ENCODE peak calls at places on chromosomes 12 and 14, in six cellular contexts. I is stomach, S is AG04450, J is Peyer's patch, D is omental fat pad, L is heart left ventricle. W is an unnamed sample.

GRCh38 chr14:74852922-74853530 is 22.9 kb downstream of the PROX2 start:
- DNase-seq in I (no peak), S (peak), J (peak), D (no peak), L (no peak), W (peak)

GRCh38 chr14:55794655-55795583 is 214.9 kb downstream of the KTN1 start:
- DNase-seq in I (no peak), S (no peak), J (no peak), D (no peak), L (no peak), W (no peak)

GRCh38 chr14:21071225-21072041 is 1.3 kb downstream of the ARHGEF40 start:
- DNase-seq in I (peak), S (peak), J (peak), D (no peak), L (peak), W (peak)

GRCh38 chr12:45244561-45245348 is 28.9 kb downstream of the ANO6 start:
- DNase-seq in I (no peak), S (no peak), J (no peak), D (no peak), L (no peak), W (no peak)

GRCh38 chr14:60640859-60641721 is 8.2 kb downstream of the SIX1 start:
- DNase-seq in I (no peak), S (no peak), J (no peak), D (no peak), L (no peak), W (no peak)

GRCh38 chr14:60396718-60397343 is 89.0 kb downstream of the C14orf39 start:
- DNase-seq in I (no peak), S (no peak), J (no peak), D (no peak), L (no peak), W (peak)

GRCh38 chr14:23725528-23725927 is 89.4 kb downstream of the DHRS2 start:
- DNase-seq in I (no peak), S (no peak), J (no peak), D (no peak), L (no peak), W (no peak)

GRCh38 chr12:97713972-97714588 is 251.5 kb downstream of the RMST start:
- DNase-seq in I (no peak), S (no peak), J (no peak), D (no peak), L (no peak), W (no peak)

GRCh38 chr12:232731-233614 is 19.0 kb upstream of the SLC6A12 start:
- DNase-seq in I (peak), S (no peak), J (peak), D (no peak), L (no peak), W (no peak)

GRCh38 chr12:116594325-116595038 is 35.3 kb downstream of the MAP1LC3B2 start:
- DNase-seq in I (no peak), S (no peak), J (peak), D (no peak), L (peak), W (no peak)

GRCh38 chr12:98439471-98440164 is 75.8 kb upstream of the TMPO start:
- DNase-seq in I (no peak), S (no peak), J (no peak), D (no peak), L (peak), W (no peak)

GRCh38 chr12:49872781-49873181 is 29.9 kb upstream of the BCDIN3D start:
- DNase-seq in I (no peak), S (peak), J (no peak), D (no peak), L (no peak), W (no peak)

GRCh38 chr14:99790978-99791376 is 2.2 kb upstream of the EML1 start:
- DNase-seq in I (no peak), S (no peak), J (no peak), D (no peak), L (no peak), W (no peak)

GRCh38 chr12:31728289-31728916 is 418 bp downstream of the AMN1 start:
- DNase-seq in I (peak), S (no peak), J (peak), D (no peak), L (peak), W (no peak)

GRCh38 chr14:94575730-94576585 is 5.3 kb upstream of the SERPINA5 start:
- DNase-seq in I (peak), S (no peak), J (peak), D (peak), L (no peak), W (no peak)

GRCh38 chr12:3964404-3964803 is 91.2 kb upstream of the PARP11 start:
- DNase-seq in I (no peak), S (no peak), J (no peak), D (no peak), L (no peak), W (no peak)
- TF ChIP-seq CTCF in I (no peak), S (peak), J (no peak), D (no peak), L (peak), W (peak)

GRCh38 chr14:53180272-53181221 is 27.4 kb upstream of the DDHD1 start:
- DNase-seq in I (no peak), S (no peak), J (no peak), D (no peak), L (no peak), W (no peak)
- TF ChIP-seq CTCF in I (no peak), S (peak), J (no peak), D (no peak), L (no peak), W (peak)

DNA sequence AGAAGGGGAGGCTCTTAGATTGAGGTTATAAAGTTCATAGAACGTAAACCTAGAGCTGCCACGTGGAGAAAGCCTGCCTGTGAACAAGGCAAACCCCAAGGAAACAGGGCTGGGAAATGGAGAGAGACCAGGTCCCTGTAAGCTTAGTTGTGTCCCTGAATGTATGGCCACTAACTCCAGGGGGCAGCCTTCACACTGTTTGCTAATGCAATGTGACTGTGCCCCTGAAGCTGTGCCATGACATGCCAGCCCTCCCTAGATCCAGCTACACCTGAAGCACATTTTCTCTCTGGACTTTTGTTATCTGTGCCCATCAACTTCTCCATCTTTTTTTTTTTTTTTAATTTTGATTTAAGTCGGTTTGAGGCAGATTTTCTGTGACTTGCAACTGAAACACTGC is 60.6 kb upstream of the TMCC3 start:
- DNase-seq in I (no peak), S (no peak), J (peak), D (no peak), L (no peak), W (no peak)
- TF ChIP-seq CTCF in I (no peak), S (peak), J (no peak), D (no peak), L (no peak), W (peak)

DNA sequence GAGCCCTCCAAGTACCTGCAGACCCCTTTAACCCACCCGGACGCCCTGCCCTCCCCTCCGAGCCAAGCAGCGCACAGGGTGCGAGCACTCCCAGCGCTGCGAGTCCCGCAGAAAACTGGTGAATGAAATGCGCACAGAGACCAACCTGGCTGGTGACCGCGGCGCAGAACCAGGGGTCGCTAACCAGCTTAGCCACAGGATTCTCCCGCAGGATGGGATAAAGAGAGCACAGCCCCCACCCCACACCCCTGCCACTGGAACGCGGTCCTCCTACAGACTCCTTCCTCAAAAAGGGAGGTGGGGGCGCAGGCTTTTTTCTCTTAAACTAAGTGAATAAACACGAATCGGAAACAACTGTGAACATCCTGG is 1.0 kb downstream of the ATP2B1 start:
- DNase-seq in I (no peak), S (no peak), J (peak), D (no peak), L (no peak), W (no peak)
- TF ChIP-seq CTCF in I (no peak), S (no peak), J (no peak), D (no peak), L (no peak), W (no peak)

W was measured in BJ.